ENCODE peak calls at places on chromosomes 2 and 18, in eight cellular contexts. N, C, Z, T, A, L, Q and M are unnamed samples.
A peak's percentile ranks its signal among the peaks of the same experiment; 100 is the strongest.

GRCh38 chr18:68734311-68734710 is 19.4 kb upstream of the TMX3 start:
- DNase-seq in L (no peak), Z (no peak), Q (no peak), A (no peak), T (no peak), C (no peak), N (no peak), M (peak; percentile 44)

GRCh38 chr2:1633092-1633721 is 111.1 kb downstream of the PXDN start:
- DNase-seq in Q (peak; percentile 46), Z (no peak), A (peak; percentile 15), T (no peak), L (no peak), N (no peak), C (no peak), M (no peak)

GRCh38 chr2:8457092-8457481 is 224.8 kb upstream of the ID2 start:
- DNase-seq in A (no peak), T (no peak), N (no peak), Z (no peak), Q (peak; percentile 67), L (no peak), C (peak; percentile 72), M (no peak)

GRCh38 chr2:121596221-121597080 is 52.8 kb downstream of the CLASP1 start:
- DNase-seq in N (peak; percentile 53), A (no peak), Q (no peak), C (no peak), L (no peak), Z (peak; percentile 81), T (peak; percentile 66), M (peak; percentile 67)

GRCh38 chr2:134246154-134246874 is 7.6 kb upstream of the MGAT5 start:
- DNase-seq in L (no peak), A (no peak), T (no peak), Q (no peak), Z (no peak), N (no peak), C (no peak), M (no peak)

GRCh38 chr2:149329068-149329467 is 1.3 kb upstream of the LYPD6 start:
- DNase-seq in T (no peak), C (no peak), Z (peak; percentile 9), Q (no peak), N (no peak), A (no peak), L (no peak), M (no peak)

GRCh38 chr2:124476291-124476690 is 451.2 kb downstream of the CNTNAP5 start:
- DNase-seq in T (peak; percentile 50), Q (no peak), Z (no peak), A (no peak), C (no peak), L (no peak), N (no peak), M (peak; percentile 72)

GRCh38 chr18:58870621-58871020 is 5.9 kb downstream of the ZNF532 start:
- DNase-seq in T (no peak), Z (no peak), Q (peak; percentile 56), L (no peak), N (no peak), A (no peak), C (no peak), M (no peak)

GRCh38 chr2:218008060-218009040 is 5.6 kb upstream of the TNS1 start:
- DNase-seq in A (no peak), N (no peak), Q (no peak), L (no peak), T (peak; percentile 44), Z (peak; percentile 32), C (no peak), M (no peak)

GRCh38 chr18:21912339-21913239 is 172.0 kb downstream of the MIB1 start:
- DNase-seq in Q (no peak), L (no peak), N (no peak), T (no peak), C (no peak), Z (no peak), A (no peak), M (no peak)

GRCh38 chr18:25832008-25832604 is 258.3 kb downstream of the SS18 start:
- DNase-seq in Z (peak; percentile 73), A (no peak), C (peak; percentile 72), L (no peak), Q (peak; percentile 90), N (peak; percentile 17), T (peak; percentile 65), M (peak; percentile 63)

GRCh38 chr18:62621546-62621945 is 93.8 kb upstream of the PHLPP1 start:
- DNase-seq in N (peak; percentile 85), Q (peak; percentile 84), A (no peak), T (no peak), C (no peak), Z (peak; percentile 53), L (no peak), M (no peak)

GRCh38 chr2:45119038-45119437 is 109.8 kb upstream of the SIX2 start:
- DNase-seq in T (peak; percentile 62), N (peak; percentile 59), C (no peak), Q (no peak), Z (no peak), L (no peak), A (no peak), M (peak; percentile 84)

GRCh38 chr2:120439637-120440384 is 93.9 kb downstream of the INHBB start:
- DNase-seq in C (no peak), Q (no peak), A (peak; percentile 51), Z (no peak), N (no peak), L (no peak), T (no peak), M (no peak)